ENCODE peak calls at places on chromosomes 5 and 9, in six cellular contexts. One of them, this sample, is unnamed.

GRCh38 chr5:168780888-168781287 is 201.7 kb upstream of the PANK3 start:
- DNase-seq in NCI-H2081: no peak
- DNase-seq in NCI-H460: no peak
- DNase-seq in MCF 10A: no peak
- DNase-seq in CD4-positive, CD25-positive, alpha-beta regulatory T cell: no peak
- DNase-seq in HEK293T: no peak
- DNase-seq in this sample: no peak

GRCh38 chr9:137876781-137877386 is 698 bp upstream of the CACNA1B start:
- DNase-seq in NCI-H2081: no peak
- DNase-seq in NCI-H460: no peak
- DNase-seq in MCF 10A: no peak
- DNase-seq in CD4-positive, CD25-positive, alpha-beta regulatory T cell: no peak
- DNase-seq in HEK293T: no peak
- DNase-seq in this sample: no peak

GRCh38 chr9:106019702-106020101 is 325.4 kb downstream of the TMEM38B start:
- DNase-seq in NCI-H2081: no peak
- DNase-seq in NCI-H460: no peak
- DNase-seq in MCF 10A: no peak
- DNase-seq in CD4-positive, CD25-positive, alpha-beta regulatory T cell: no peak
- DNase-seq in HEK293T: no peak
- DNase-seq in this sample: no peak

GRCh38 chr5:173616577-173617118 is at the start of gene BOD1:
- DNase-seq in NCI-H2081: peak
- DNase-seq in NCI-H460: peak
- DNase-seq in MCF 10A: peak
- DNase-seq in CD4-positive, CD25-positive, alpha-beta regulatory T cell: peak
- DNase-seq in HEK293T: peak
- DNase-seq in this sample: peak

GRCh38 chr9:129021091-129021490 is 7.0 kb downstream of the SH3GLB2 start:
- DNase-seq in NCI-H2081: no peak
- DNase-seq in NCI-H460: no peak
- DNase-seq in MCF 10A: no peak
- DNase-seq in CD4-positive, CD25-positive, alpha-beta regulatory T cell: peak
- DNase-seq in HEK293T: no peak
- DNase-seq in this sample: no peak

GRCh38 chr5:17079562-17079961 is 137.9 kb upstream of the BASP1 start:
- DNase-seq in NCI-H2081: no peak
- DNase-seq in NCI-H460: no peak
- DNase-seq in MCF 10A: no peak
- DNase-seq in CD4-positive, CD25-positive, alpha-beta regulatory T cell: no peak
- DNase-seq in HEK293T: no peak
- DNase-seq in this sample: peak

GRCh38 chr5:20524956-20525529 is 537.0 kb upstream of the CDH18 start:
- DNase-seq in NCI-H2081: no peak
- DNase-seq in NCI-H460: no peak
- DNase-seq in MCF 10A: no peak
- DNase-seq in CD4-positive, CD25-positive, alpha-beta regulatory T cell: no peak
- DNase-seq in HEK293T: no peak
- DNase-seq in this sample: no peak

GRCh38 chr5:107772418-107773310 is 101.9 kb upstream of the EFNA5 start:
- DNase-seq in NCI-H2081: peak
- DNase-seq in NCI-H460: no peak
- DNase-seq in MCF 10A: no peak
- DNase-seq in CD4-positive, CD25-positive, alpha-beta regulatory T cell: no peak
- DNase-seq in HEK293T: no peak
- DNase-seq in this sample: no peak

GRCh38 chr9:76989501-76989900 is 30.0 kb upstream of the FOXB2 start:
- DNase-seq in NCI-H2081: no peak
- DNase-seq in NCI-H460: no peak
- DNase-seq in MCF 10A: no peak
- DNase-seq in CD4-positive, CD25-positive, alpha-beta regulatory T cell: no peak
- DNase-seq in HEK293T: no peak
- DNase-seq in this sample: no peak

GRCh38 chr9:136050266-136050705 is 44.8 kb downstream of the NACC2 start:
- DNase-seq in NCI-H2081: no peak
- DNase-seq in NCI-H460: no peak
- DNase-seq in MCF 10A: no peak
- DNase-seq in CD4-positive, CD25-positive, alpha-beta regulatory T cell: no peak
- DNase-seq in HEK293T: no peak
- DNase-seq in this sample: no peak

GRCh38 chr5:169648725-169649124 is 11.7 kb downstream of the DOCK2 start:
- DNase-seq in NCI-H2081: no peak
- DNase-seq in NCI-H460: no peak
- DNase-seq in MCF 10A: no peak
- DNase-seq in CD4-positive, CD25-positive, alpha-beta regulatory T cell: no peak
- DNase-seq in HEK293T: no peak
- DNase-seq in this sample: no peak

GRCh38 chr9:137379761-137380161 is 43.2 kb downstream of the EXD3 start:
- DNase-seq in NCI-H2081: no peak
- DNase-seq in NCI-H460: no peak
- DNase-seq in MCF 10A: no peak
- DNase-seq in CD4-positive, CD25-positive, alpha-beta regulatory T cell: no peak
- DNase-seq in HEK293T: no peak
- DNase-seq in this sample: no peak

GRCh38 chr9:129482521-129483466 is 138.1 kb downstream of the C9orf50 start:
- DNase-seq in NCI-H2081: peak
- DNase-seq in NCI-H460: peak
- DNase-seq in MCF 10A: peak
- DNase-seq in CD4-positive, CD25-positive, alpha-beta regulatory T cell: no peak
- DNase-seq in HEK293T: peak
- DNase-seq in this sample: peak

GRCh38 chr5:147554285-147554817 is 44.5 kb upstream of the DPYSL3 start:
- DNase-seq in NCI-H2081: no peak
- DNase-seq in NCI-H460: no peak
- DNase-seq in MCF 10A: no peak
- DNase-seq in CD4-positive, CD25-positive, alpha-beta regulatory T cell: no peak
- DNase-seq in HEK293T: no peak
- DNase-seq in this sample: peak

GRCh38 chr9:87498046-87498815 is 564 bp downstream of the DAPK1 start:
- DNase-seq in NCI-H2081: peak
- DNase-seq in NCI-H460: no peak
- DNase-seq in MCF 10A: peak
- DNase-seq in CD4-positive, CD25-positive, alpha-beta regulatory T cell: no peak
- DNase-seq in HEK293T: peak
- DNase-seq in this sample: peak

GRCh38 chr5:126846344-126846743 is 69.4 kb downstream of the LMNB1 start:
- DNase-seq in NCI-H2081: no peak
- DNase-seq in NCI-H460: no peak
- DNase-seq in MCF 10A: peak
- DNase-seq in CD4-positive, CD25-positive, alpha-beta regulatory T cell: no peak
- DNase-seq in HEK293T: no peak
- DNase-seq in this sample: no peak

GRCh38 chr5:14449052-14449661 is 132.4 kb upstream of the OTULINL start:
- DNase-seq in NCI-H2081: peak
- DNase-seq in NCI-H460: no peak
- DNase-seq in MCF 10A: no peak
- DNase-seq in CD4-positive, CD25-positive, alpha-beta regulatory T cell: no peak
- DNase-seq in HEK293T: no peak
- DNase-seq in this sample: no peak

GRCh38 chr5:54302267-54302687 is 8.1 kb downstream of the ARL15 start:
- DNase-seq in NCI-H2081: no peak
- DNase-seq in NCI-H460: no peak
- DNase-seq in MCF 10A: peak
- DNase-seq in CD4-positive, CD25-positive, alpha-beta regulatory T cell: no peak
- DNase-seq in HEK293T: no peak
- DNase-seq in this sample: no peak

GRCh38 chr5:107404595-107405366 is 266.0 kb downstream of the EFNA5 start:
- DNase-seq in NCI-H2081: no peak
- DNase-seq in NCI-H460: no peak
- DNase-seq in MCF 10A: no peak
- DNase-seq in CD4-positive, CD25-positive, alpha-beta regulatory T cell: no peak
- DNase-seq in HEK293T: no peak
- DNase-seq in this sample: no peak

GRCh38 chr5:891117-891836 is 1.3 kb downstream of the BRD9 start:
- DNase-seq in NCI-H2081: peak
- DNase-seq in NCI-H460: peak
- DNase-seq in MCF 10A: peak
- DNase-seq in CD4-positive, CD25-positive, alpha-beta regulatory T cell: no peak
- DNase-seq in HEK293T: no peak
- DNase-seq in this sample: no peak

GRCh38 chr5:83096660-83097334 is 19.4 kb downstream of the XRCC4 start:
- DNase-seq in NCI-H2081: no peak
- DNase-seq in NCI-H460: no peak
- DNase-seq in MCF 10A: peak
- DNase-seq in CD4-positive, CD25-positive, alpha-beta regulatory T cell: no peak
- DNase-seq in HEK293T: no peak
- DNase-seq in this sample: no peak

GRCh38 chr5:16579142-16579541 is 37.7 kb downstream of the RETREG1 start:
- DNase-seq in NCI-H2081: peak
- DNase-seq in NCI-H460: no peak
- DNase-seq in MCF 10A: peak
- DNase-seq in CD4-positive, CD25-positive, alpha-beta regulatory T cell: no peak
- DNase-seq in HEK293T: no peak
- DNase-seq in this sample: no peak

GRCh38 chr5:16855475-16855874 is 80.6 kb downstream of the MYO10 start:
- DNase-seq in NCI-H2081: peak
- DNase-seq in NCI-H460: no peak
- DNase-seq in MCF 10A: no peak
- DNase-seq in CD4-positive, CD25-positive, alpha-beta regulatory T cell: no peak
- DNase-seq in HEK293T: no peak
- DNase-seq in this sample: no peak

GRCh38 chr5:93404246-93404645 is 176.8 kb downstream of the NR2F1-AS1 start:
- DNase-seq in NCI-H2081: no peak
- DNase-seq in NCI-H460: no peak
- DNase-seq in MCF 10A: no peak
- DNase-seq in CD4-positive, CD25-positive, alpha-beta regulatory T cell: no peak
- DNase-seq in HEK293T: no peak
- DNase-seq in this sample: no peak

GRCh38 chr9:31799953-31800609 is 584.4 kb upstream of the ACO1 start:
- DNase-seq in NCI-H2081: peak
- DNase-seq in NCI-H460: peak
- DNase-seq in MCF 10A: peak
- DNase-seq in CD4-positive, CD25-positive, alpha-beta regulatory T cell: peak
- DNase-seq in HEK293T: no peak
- DNase-seq in this sample: peak

GRCh38 chr9:128231638-128232568 is 28.7 kb downstream of the DNM1 start:
- DNase-seq in NCI-H2081: no peak
- DNase-seq in NCI-H460: no peak
- DNase-seq in MCF 10A: no peak
- DNase-seq in CD4-positive, CD25-positive, alpha-beta regulatory T cell: no peak
- DNase-seq in HEK293T: no peak
- DNase-seq in this sample: no peak

GRCh38 chr9:34599546-34599945 is 10.0 kb upstream of the CNTFR start:
- DNase-seq in NCI-H2081: no peak
- DNase-seq in NCI-H460: no peak
- DNase-seq in MCF 10A: no peak
- DNase-seq in CD4-positive, CD25-positive, alpha-beta regulatory T cell: no peak
- DNase-seq in HEK293T: no peak
- DNase-seq in this sample: no peak

GRCh38 chr9:37839491-37840461 is 39.2 kb downstream of the DCAF10 start:
- DNase-seq in NCI-H2081: no peak
- DNase-seq in NCI-H460: no peak
- DNase-seq in MCF 10A: peak
- DNase-seq in CD4-positive, CD25-positive, alpha-beta regulatory T cell: no peak
- DNase-seq in HEK293T: no peak
- DNase-seq in this sample: peak

GRCh38 chr5:53350991-53351770 is 129.2 kb upstream of the FST start:
- DNase-seq in NCI-H2081: no peak
- DNase-seq in NCI-H460: no peak
- DNase-seq in MCF 10A: no peak
- DNase-seq in CD4-positive, CD25-positive, alpha-beta regulatory T cell: no peak
- DNase-seq in HEK293T: no peak
- DNase-seq in this sample: no peak

GRCh38 chr5:40052812-40053211 is 626.9 kb upstream of the PTGER4 start:
- DNase-seq in NCI-H2081: no peak
- DNase-seq in NCI-H460: peak
- DNase-seq in MCF 10A: peak
- DNase-seq in CD4-positive, CD25-positive, alpha-beta regulatory T cell: no peak
- DNase-seq in HEK293T: no peak
- DNase-seq in this sample: peak

GRCh38 chr5:67183859-67184258 is 12.7 kb downstream of the CD180 start:
- DNase-seq in NCI-H2081: no peak
- DNase-seq in NCI-H460: no peak
- DNase-seq in MCF 10A: no peak
- DNase-seq in CD4-positive, CD25-positive, alpha-beta regulatory T cell: no peak
- DNase-seq in HEK293T: no peak
- DNase-seq in this sample: no peak

GRCh38 chr5:151448038-151448985 is 909 bp downstream of the SLC36A1 start:
- DNase-seq in NCI-H2081: peak
- DNase-seq in NCI-H460: peak
- DNase-seq in MCF 10A: peak
- DNase-seq in CD4-positive, CD25-positive, alpha-beta regulatory T cell: peak
- DNase-seq in HEK293T: peak
- DNase-seq in this sample: peak

GRCh38 chr5:172005708-172006377 is 595 bp downstream of the FBXW11 start:
- DNase-seq in NCI-H2081: peak
- DNase-seq in NCI-H460: no peak
- DNase-seq in MCF 10A: peak
- DNase-seq in CD4-positive, CD25-positive, alpha-beta regulatory T cell: peak
- DNase-seq in HEK293T: peak
- DNase-seq in this sample: no peak

GRCh38 chr9:75847085-75847484 is 43.4 kb upstream of the PCSK5 start:
- DNase-seq in NCI-H2081: no peak
- DNase-seq in NCI-H460: no peak
- DNase-seq in MCF 10A: no peak
- DNase-seq in CD4-positive, CD25-positive, alpha-beta regulatory T cell: no peak
- DNase-seq in HEK293T: no peak
- DNase-seq in this sample: no peak